ENCODE peak calls at places on chromosome 6, in eight cellular contexts. One of them, this sample, is unnamed.

GRCh38 chr6:32581275-32582095 is 8.2 kb downstream of the HLA-DRB1 start:
- DNase-seq in GM12865: no peak
- DNase-seq in neural progenitor cell: no peak
- DNase-seq in activated naive CD8-positive, alpha-beta T cell treated with anti-CD3 and anti-CD28 coated beads, Interleukin-2, amount 50 U/mL, for 24 hours: no peak
- DNase-seq in spleen: no peak
- DNase-seq in hypothalamus: no peak
- DNase-seq in stimulated activated CD4-positive, alpha-beta T cell treated with anti-CD3 and anti-CD28 coated beads, Interleukin-15, amount 100 ng/mL, for 24 hours: no peak
- DNase-seq in EL: no peak
- DNase-seq in this sample: no peak

GRCh38 chr6:143962644-143962929 is 45.5 kb downstream of the PLAGL1 start:
- DNase-seq in GM12865: no peak
- DNase-seq in neural progenitor cell: peak; percentile 87
- DNase-seq in activated naive CD8-positive, alpha-beta T cell treated with anti-CD3 and anti-CD28 coated beads, Interleukin-2, amount 50 U/mL, for 24 hours: no peak
- DNase-seq in spleen: no peak
- DNase-seq in hypothalamus: no peak
- DNase-seq in stimulated activated CD4-positive, alpha-beta T cell treated with anti-CD3 and anti-CD28 coated beads, Interleukin-15, amount 100 ng/mL, for 24 hours: no peak
- DNase-seq in EL: peak; percentile 25
- DNase-seq in this sample: peak; percentile 48

GRCh38 chr6:116840091-116840490 is 11.2 kb upstream of the GPRC6A start:
- DNase-seq in GM12865: no peak
- DNase-seq in neural progenitor cell: no peak
- DNase-seq in activated naive CD8-positive, alpha-beta T cell treated with anti-CD3 and anti-CD28 coated beads, Interleukin-2, amount 50 U/mL, for 24 hours: no peak
- DNase-seq in spleen: no peak
- DNase-seq in hypothalamus: no peak
- DNase-seq in stimulated activated CD4-positive, alpha-beta T cell treated with anti-CD3 and anti-CD28 coated beads, Interleukin-15, amount 100 ng/mL, for 24 hours: no peak
- DNase-seq in EL: peak; percentile 60
- DNase-seq in this sample: no peak

GRCh38 chr6:166307082-166307980 is 861 bp downstream of the PRR18 start:
- DNase-seq in GM12865: peak; percentile 59
- DNase-seq in neural progenitor cell: peak; percentile 80
- DNase-seq in activated naive CD8-positive, alpha-beta T cell treated with anti-CD3 and anti-CD28 coated beads, Interleukin-2, amount 50 U/mL, for 24 hours: no peak
- DNase-seq in spleen: peak; percentile 75
- DNase-seq in hypothalamus: no peak
- DNase-seq in stimulated activated CD4-positive, alpha-beta T cell treated with anti-CD3 and anti-CD28 coated beads, Interleukin-15, amount 100 ng/mL, for 24 hours: peak; percentile 30
- DNase-seq in EL: no peak
- DNase-seq in this sample: peak; percentile 31

GRCh38 chr6:7034055-7034454 is 73.7 kb upstream of the RREB1 start:
- DNase-seq in GM12865: no peak
- DNase-seq in neural progenitor cell: no peak
- DNase-seq in activated naive CD8-positive, alpha-beta T cell treated with anti-CD3 and anti-CD28 coated beads, Interleukin-2, amount 50 U/mL, for 24 hours: no peak
- DNase-seq in spleen: no peak
- DNase-seq in hypothalamus: no peak
- DNase-seq in stimulated activated CD4-positive, alpha-beta T cell treated with anti-CD3 and anti-CD28 coated beads, Interleukin-15, amount 100 ng/mL, for 24 hours: no peak
- DNase-seq in EL: no peak
- DNase-seq in this sample: no peak

GRCh38 chr6:139764498-139764986 is 390.1 kb upstream of the CITED2 start:
- DNase-seq in GM12865: peak; percentile 61
- DNase-seq in neural progenitor cell: no peak
- DNase-seq in activated naive CD8-positive, alpha-beta T cell treated with anti-CD3 and anti-CD28 coated beads, Interleukin-2, amount 50 U/mL, for 24 hours: peak; percentile 9
- DNase-seq in spleen: no peak
- DNase-seq in hypothalamus: no peak
- DNase-seq in stimulated activated CD4-positive, alpha-beta T cell treated with anti-CD3 and anti-CD28 coated beads, Interleukin-15, amount 100 ng/mL, for 24 hours: no peak
- DNase-seq in EL: peak; percentile 99
- DNase-seq in this sample: no peak

GRCh38 chr6:75291744-75292143 is 7.2 kb upstream of the TMEM30A start:
- DNase-seq in GM12865: no peak
- DNase-seq in neural progenitor cell: no peak
- DNase-seq in activated naive CD8-positive, alpha-beta T cell treated with anti-CD3 and anti-CD28 coated beads, Interleukin-2, amount 50 U/mL, for 24 hours: no peak
- DNase-seq in spleen: no peak
- DNase-seq in hypothalamus: no peak
- DNase-seq in stimulated activated CD4-positive, alpha-beta T cell treated with anti-CD3 and anti-CD28 coated beads, Interleukin-15, amount 100 ng/mL, for 24 hours: no peak
- DNase-seq in EL: no peak
- DNase-seq in this sample: no peak

GRCh38 chr6:3346476-3346875 is 87.7 kb downstream of the PSMG4 start:
- DNase-seq in GM12865: no peak
- DNase-seq in neural progenitor cell: no peak
- DNase-seq in activated naive CD8-positive, alpha-beta T cell treated with anti-CD3 and anti-CD28 coated beads, Interleukin-2, amount 50 U/mL, for 24 hours: no peak
- DNase-seq in spleen: no peak
- DNase-seq in hypothalamus: no peak
- DNase-seq in stimulated activated CD4-positive, alpha-beta T cell treated with anti-CD3 and anti-CD28 coated beads, Interleukin-15, amount 100 ng/mL, for 24 hours: no peak
- DNase-seq in EL: no peak
- DNase-seq in this sample: no peak

This sample was measured in NCI-H82.